ENCODE peak calls at places on chromosomes 11 and 22, in five cellular contexts. W is heart left ventricle; M is neural progenitor cell; F is testis; Y is CD4-positive, alpha-beta T cell. V is an unnamed sample.

GRCh38 chr11:114346709-114347141 is 50.5 kb downstream of the NNMT start:
- DNase-seq in F (no peak), W (no peak), M (no peak), Y (no peak), V (no peak)

GRCh38 chr22:37426532-37427127 is 649 bp downstream of the ELFN2 start:
- DNase-seq in M (no peak), F (no peak), Y (no peak), W (no peak), V (no peak)

GRCh38 chr11:84564180-84564866 is 1062.8 kb downstream of the DLG2 start:
- DNase-seq in W (no peak), F (peak; percentile 67), M (peak; percentile 24), Y (no peak), V (peak; percentile 57)

GRCh38 chr11:133964946-133965632 is 8.3 kb upstream of the IGSF9B start:
- DNase-seq in M (no peak), W (peak; percentile 30), F (no peak), Y (no peak), V (peak; percentile 42)

GRCh38 chr11:20353829-20354434 is 9.6 kb upstream of the HTATIP2 start:
- DNase-seq in M (peak; percentile 75), F (peak; percentile 52), Y (no peak), W (no peak), V (peak; percentile 52)

GRCh38 chr11:118226294-118226693 is 1.5 kb upstream of the JAML start:
- DNase-seq in F (no peak), M (no peak), Y (no peak), W (no peak), V (no peak)

GRCh38 chr11:86468169-86468568 is 93.5 kb downstream of the CCDC81 start:
- DNase-seq in M (no peak), F (no peak), Y (no peak), W (no peak), V (no peak)

GRCh38 chr22:46068908-46069481 is 81.3 kb upstream of the PPARA start:
- DNase-seq in M (no peak), F (peak; percentile 22), W (no peak), Y (no peak), V (peak; percentile 29)

GRCh38 chr11:69637956-69638871 is 2.7 kb upstream of the CCND1 start:
- DNase-seq in Y (no peak), F (peak; percentile 63), W (peak; percentile 53), M (peak; percentile 88), V (peak; percentile 57)

GRCh38 chr22:39242809-39243442 is 1.9 kb downstream of the PDGFB start:
- DNase-seq in W (no peak), M (peak; percentile 53), F (no peak), Y (peak; percentile 37), V (peak; percentile 77)

GRCh38 chr11:19953909-19954308 is 206.4 kb downstream of the DBX1 start:
- DNase-seq in M (peak; percentile 65), F (no peak), W (no peak), Y (no peak), V (peak; percentile 45)

GRCh38 chr11:109939176-109939810 is 153.9 kb upstream of the ZC3H12C start:
- DNase-seq in F (peak; percentile 56), Y (no peak), M (peak; percentile 78), W (no peak), V (peak; percentile 21)

GRCh38 chr11:6443269-6444003 is 2.6 kb upstream of the HPX start:
- DNase-seq in W (peak; percentile 70), Y (peak; percentile 37), F (peak; percentile 60), M (peak; percentile 72), V (peak; percentile 61)

GRCh38 chr11:113553905-113554304 is 78.7 kb upstream of the DRD2 start:
- DNase-seq in Y (no peak), W (no peak), F (no peak), M (peak; percentile 31), V (no peak)

GRCh38 chr11:44574620-44575287 is 9.3 kb downstream of the CD82 start:
- DNase-seq in Y (no peak), W (no peak), M (no peak), F (no peak), V (peak; percentile 27)

GRCh38 chr11:67502328-67502979 is 2.7 kb downstream of the PITPNM1 start:
- DNase-seq in Y (no peak), F (no peak), M (no peak), W (no peak), V (no peak)

GRCh38 chr11:70141490-70142014 is 61.5 kb upstream of the FADD start:
- DNase-seq in Y (no peak), F (peak; percentile 21), M (peak; percentile 87), W (no peak), V (no peak)

GRCh38 chr11:68471360-68472340 is 11.1 kb downstream of the PPP6R3 start:
- DNase-seq in W (no peak), Y (no peak), M (no peak), F (no peak), V (no peak)

GRCh38 chr11:36622431-36623136 is 24.5 kb upstream of the RAG2 start:
- DNase-seq in W (no peak), M (peak; percentile 9), Y (no peak), F (peak; percentile 32), V (peak; percentile 6)

GRCh38 chr22:36386900-36387663 is 685 bp downstream of the MYH9 start:
- DNase-seq in F (peak; percentile 36), W (peak; percentile 92), Y (no peak), M (peak; percentile 50), V (peak; percentile 59)

GRCh38 chr11:46117842-46118241 is 3.4 kb downstream of the PHF21A start:
- DNase-seq in M (no peak), F (no peak), Y (no peak), W (no peak), V (no peak)
- TF ChIP-seq CTCF in M (peak; percentile 39), F (no peak), Y (peak; percentile 20), W (no peak), V (no peak)

GRCh38 chr11:31619980-31620379 is 110.4 kb downstream of the ELP4 start:
- DNase-seq in Y (no peak), M (no peak), W (no peak), F (no peak), V (no peak)
- TF ChIP-seq CTCF in Y (no peak), M (no peak), W (no peak), F (no peak), V (no peak)

GRCh38 chr11:46278387-46279173 is 1.1 kb downstream of the CREB3L1 start:
- DNase-seq in Y (peak; percentile 19), F (peak; percentile 54), W (peak; percentile 73), M (peak; percentile 78), V (peak; percentile 53)
- TF ChIP-seq CTCF in Y (no peak), F (peak; percentile 50), W (peak; percentile 32), M (peak; percentile 81), V (no peak)

DNA sequence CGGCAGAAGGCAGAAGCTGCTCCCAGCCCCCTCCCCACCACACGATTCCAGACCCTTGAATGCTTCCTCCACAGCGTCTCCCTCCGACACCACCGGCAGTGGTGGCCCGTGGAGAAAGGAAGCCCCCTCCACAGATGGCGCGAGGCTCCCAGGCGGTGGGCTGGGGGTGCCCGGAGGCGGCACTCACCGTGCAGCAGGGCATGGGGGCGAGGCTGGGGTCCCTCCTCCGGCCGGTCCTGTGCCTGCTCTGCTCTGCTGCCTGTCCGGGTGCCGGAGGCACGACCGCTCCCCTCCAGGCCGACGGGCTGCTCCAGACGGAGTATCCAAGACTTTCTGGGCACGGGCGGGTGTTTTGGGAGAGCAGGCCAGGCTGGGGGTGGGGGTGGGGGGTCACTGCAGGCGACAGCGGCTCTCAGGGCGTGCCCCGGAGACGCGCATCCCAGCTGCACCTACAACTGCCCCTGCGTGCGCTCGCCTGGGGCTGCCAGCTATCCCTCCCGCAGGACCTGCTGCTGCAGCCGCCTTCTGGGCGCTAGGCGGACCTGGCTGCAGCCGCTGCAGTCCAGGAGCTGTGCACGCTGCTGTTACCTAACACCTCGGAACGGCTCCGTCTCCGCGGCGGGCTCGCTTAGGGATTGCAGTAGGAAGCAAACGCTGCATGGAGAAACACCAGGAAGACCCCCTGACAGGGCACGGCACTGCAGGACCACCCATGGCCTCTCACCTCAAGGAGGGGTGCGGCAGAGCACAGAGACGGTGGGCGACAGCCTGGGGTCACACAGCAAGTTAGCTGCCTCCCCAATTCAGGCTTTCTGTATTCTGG is 15.2 kb downstream of the MRGPRG start:
- DNase-seq in M (peak; percentile 84), W (no peak), Y (no peak), F (no peak), V (peak; percentile 24)
- TF ChIP-seq CTCF in M (peak; percentile 19), W (no peak), Y (no peak), F (no peak), V (no peak)

GRCh38 chr11:16356057-16356750 is at the start of gene SOX6:
- DNase-seq in M (peak; percentile 4), W (no peak), Y (no peak), F (peak; percentile 14), V (peak; percentile 14)
- TF ChIP-seq CTCF in M (no peak), W (no peak), Y (no peak), F (no peak), V (no peak)

DNA sequence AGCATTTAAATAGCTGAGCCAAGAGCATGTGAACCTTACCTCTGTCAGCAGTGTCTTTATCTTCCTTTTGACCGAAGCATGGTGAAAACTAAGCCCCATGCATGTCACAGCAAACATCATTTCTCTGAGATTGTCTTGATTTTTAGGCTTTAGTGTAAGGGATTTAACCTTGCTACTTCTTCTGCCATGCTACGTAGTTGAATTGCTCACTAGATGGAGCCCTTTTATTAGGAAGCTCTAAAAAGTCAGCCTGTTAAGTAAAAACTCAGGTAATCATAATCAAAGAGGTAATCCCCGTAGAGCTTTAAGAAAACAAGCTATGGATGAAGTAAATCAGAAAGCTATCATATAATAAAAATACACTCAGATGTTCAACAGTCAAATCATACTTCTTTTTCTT is 149.5 kb downstream of the PGR start:
- DNase-seq in Y (no peak), F (no peak), W (no peak), M (peak; percentile 22), V (no peak)
- TF ChIP-seq CTCF in Y (no peak), F (no peak), W (peak; percentile 18), M (peak; percentile 60), V (no peak)